ENCODE peak calls at places on chromosome X, in four cellular contexts. B is OCI-LY7, I is psoas muscle, Z is kidney epithelial cell. W is an unnamed sample.

GRCh38 chrX:72097081-72097480 is 34.6 kb downstream of the RTL5 start:
- DNase-seq in Z (no peak), I (no peak), B (no peak), W (no peak)

GRCh38 chrX:113059714-113060113 is 219.1 kb upstream of the AMOT start:
- DNase-seq in Z (no peak), I (no peak), B (no peak), W (no peak)

GRCh38 chrX:19798423-19798822 is 89.0 kb downstream of the SH3KBP1 start:
- DNase-seq in I (no peak), B (no peak), Z (no peak), W (no peak)

GRCh38 chrX:10619311-10620015 is 922 bp downstream of the MID1 start:
- DNase-seq in I (no peak), Z (no peak), B (no peak), W (no peak)

GRCh38 chrX:133916984-133917722 is 68.2 kb downstream of the GPC3 start:
- DNase-seq in Z (no peak), B (no peak), I (no peak), W (no peak)

GRCh38 chrX:154840856-154841255 is 6.4 kb upstream of the SMIM9 start:
- DNase-seq in Z (no peak), B (peak), I (no peak), W (no peak)

GRCh38 chrX:9873952-9874351 is 87.7 kb downstream of the SHROOM2 start:
- DNase-seq in I (no peak), Z (no peak), B (peak), W (no peak)

GRCh38 chrX:98380106-98380505 is 1496.4 kb downstream of the RPA4 start:
- DNase-seq in Z (no peak), B (no peak), I (no peak), W (peak)

GRCh38 chrX:120750381-120750780 is 120.5 kb upstream of the C1GALT1C1 start:
- DNase-seq in B (no peak), I (no peak), Z (no peak), W (no peak)

GRCh38 chrX:115949900-115950822 is 220.4 kb upstream of the AGTR2 start:
- DNase-seq in I (peak), B (no peak), Z (no peak), W (no peak)

GRCh38 chrX:118325453-118325852 is 20.5 kb upstream of the WDR44 start:
- DNase-seq in I (no peak), Z (no peak), B (peak), W (no peak)

GRCh38 chrX:153485396-153486080 is 9.2 kb upstream of the BGN start:
- DNase-seq in B (no peak), I (no peak), Z (no peak), W (no peak)

GRCh38 chrX:132651411-132652086 is 162.7 kb upstream of the MBNL3 start:
- DNase-seq in B (no peak), I (no peak), Z (no peak), W (no peak)

GRCh38 chrX:31589503-31589902 is 517.7 kb upstream of the FTHL17 start:
- DNase-seq in Z (no peak), I (no peak), B (no peak), W (no peak)
- TF ChIP-seq CTCF in Z (no peak), I (no peak), B (no peak), W (no peak)

GRCh38 chrX:3648084-3648483 is 65.4 kb downstream of the PRKX start:
- DNase-seq in I (no peak), Z (no peak), B (no peak), W (no peak)

GRCh38 chrX:3653111-3653510 is 60.3 kb downstream of the PRKX start:
- DNase-seq in Z (no peak), B (no peak), I (no peak), W (no peak)

GRCh38 chrX:3655181-3655580 is 58.3 kb downstream of the PRKX start:
- DNase-seq in I (no peak), B (no peak), Z (no peak), W (no peak)

GRCh38 chrX:3651272-3651671 is 62.2 kb downstream of the PRKX start:
- DNase-seq in Z (peak), B (peak), I (no peak), W (no peak)
- TF ChIP-seq CTCF in Z (peak), B (peak), I (peak), W (peak)

GRCh38 chrX:56233100-56233499 is 944 bp downstream of the KLF8 start:
- DNase-seq in I (peak), Z (no peak), B (no peak), W (peak)
- TF ChIP-seq CTCF in I (no peak), Z (no peak), B (no peak), W (no peak)

GRCh38 chrX:56221101-56221500 is 11.1 kb upstream of the KLF8 start:
- DNase-seq in B (no peak), I (no peak), Z (no peak), W (no peak)

GRCh38 chrX:56216332-56216731 is 15.8 kb upstream of the KLF8 start:
- DNase-seq in Z (no peak), I (no peak), B (no peak), W (no peak)

GRCh38 chrX:56222473-56223000 is 9.6 kb upstream of the KLF8 start:
- DNase-seq in I (no peak), Z (no peak), B (no peak), W (no peak)

DNA sequence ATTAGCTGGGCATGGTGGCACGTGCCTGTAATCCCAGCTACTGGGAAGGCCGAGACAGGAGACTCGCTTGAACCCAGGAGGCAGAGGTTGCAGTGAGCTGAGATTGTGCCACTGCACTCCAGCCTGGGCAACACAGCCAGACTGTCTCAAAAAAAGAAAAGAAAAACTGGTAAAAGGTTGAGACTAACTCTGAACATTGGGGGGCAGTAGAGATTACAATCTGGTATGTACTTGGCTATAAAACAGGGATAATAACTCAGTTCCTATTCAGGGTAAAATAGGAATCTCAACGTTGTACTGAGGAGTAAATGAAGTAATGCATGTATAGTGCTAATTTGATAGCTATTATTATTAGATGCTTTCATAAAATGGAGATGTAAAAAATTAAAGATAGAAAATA is 12.5 kb upstream of the KLF8 start:
- DNase-seq in I (no peak), B (no peak), Z (no peak), W (no peak)
- TF ChIP-seq CTCF in I (peak), B (peak), Z (peak), W (no peak)

W was measured in nephron progenitor cell.